ENCODE peak calls at places on chromosomes 12 and 14, in ten cellular contexts. U is cardiac muscle cell; H is A549; P is kidney; K is tibial artery; X is CD8-positive, alpha-beta T cell; N is keratinocyte; I is naive thymus-derived CD4-positive, alpha-beta T cell; B is adrenal gland; A is fibroblast of lung. W is an unnamed sample.

GRCh38 chr12:107236824-107237467 is 143.6 kb upstream of the CRY1 start:
- DNase-seq in H (no peak), K (no peak), P (no peak), U (no peak), N (peak; percentile 86), X (no peak), A (peak; percentile 80), I (no peak), B (no peak), W (peak; percentile 61)

GRCh38 chr12:70971395-70971794 is 50.9 kb upstream of the PTPRR start:
- DNase-seq in P (no peak), B (no peak), K (no peak), X (no peak), A (peak; percentile 77), U (no peak), H (no peak), N (no peak), I (no peak), W (no peak)

GRCh38 chr12:10140001-10140400 is 10.0 kb upstream of the CLEC7A start:
- DNase-seq in K (no peak), B (no peak), X (no peak), H (peak; percentile 79), P (no peak), U (peak; percentile 45), N (no peak), A (peak; percentile 37), I (peak; percentile 26), W (peak; percentile 56)

GRCh38 chr12:121789233-121789781 is 4.2 kb downstream of the RHOF start:
- DNase-seq in B (no peak), P (peak; percentile 81), I (no peak), U (no peak), N (no peak), H (no peak), A (no peak), X (no peak), K (no peak), W (no peak)

GRCh38 chr12:122422769-122423257 is 344 bp upstream of the CLIP1 start:
- DNase-seq in X (no peak), P (no peak), K (no peak), H (peak; percentile 76), B (peak; percentile 47), A (peak; percentile 75), I (no peak), U (no peak), N (no peak), W (peak; percentile 69)

GRCh38 chr12:27639265-27639664 is 57.0 kb upstream of the REP15 start:
- DNase-seq in U (no peak), X (no peak), K (no peak), I (no peak), A (no peak), B (no peak), N (no peak), P (no peak), H (no peak), W (no peak)

GRCh38 chr14:26377150-26377549 is 220.7 kb downstream of the NOVA1 start:
- DNase-seq in B (no peak), K (no peak), X (no peak), H (no peak), I (no peak), N (no peak), A (no peak), U (no peak), P (no peak), W (peak; percentile 35)

GRCh38 chr14:59362533-59362932 is 102.6 kb downstream of the GPR135 start:
- DNase-seq in K (no peak), I (no peak), U (no peak), B (no peak), N (no peak), P (no peak), H (no peak), X (no peak), A (peak; percentile 78), W (no peak)

GRCh38 chr14:72562300-72562699 is 331.6 kb downstream of the DPF3 start:
- DNase-seq in U (no peak), A (no peak), H (no peak), I (no peak), K (no peak), B (no peak), N (no peak), P (no peak), X (no peak), W (no peak)

GRCh38 chr14:90693413-90693812 is 122.8 kb downstream of the TTC7B start:
- DNase-seq in B (no peak), I (no peak), A (no peak), U (no peak), X (no peak), K (no peak), P (no peak), H (no peak), N (no peak), W (no peak)

GRCh38 chr14:84410344-84410743 is 1119.6 kb upstream of the FLRT2 start:
- DNase-seq in A (no peak), U (no peak), I (no peak), X (no peak), P (no peak), B (no peak), H (no peak), N (no peak), K (no peak), W (no peak)

GRCh38 chr14:67602995-67603545 is 3.0 kb upstream of the PIGH start:
- DNase-seq in B (no peak), I (no peak), H (no peak), P (no peak), U (no peak), A (no peak), N (no peak), K (no peak), X (no peak), W (no peak)

GRCh38 chr12:119772431-119772830 is 104.5 kb downstream of the PRKAB1 start:
- DNase-seq in A (no peak), K (no peak), B (no peak), U (no peak), P (no peak), N (no peak), H (no peak), X (no peak), I (no peak), W (no peak)

GRCh38 chr12:110048242-110049027 is at the start of gene C12orf76:
- DNase-seq in I (peak; percentile 87), B (peak; percentile 93), U (peak; percentile 93), H (peak; percentile 99), P (peak; percentile 99), A (peak; percentile 96), X (peak; percentile 86), K (peak; percentile 94), N (peak; percentile 57), W (peak; percentile 90)

GRCh38 chr12:77845831-77846230 is 15.1 kb downstream of the NAV3 start:
- DNase-seq in H (no peak), I (no peak), N (no peak), U (no peak), A (peak; percentile 85), B (no peak), P (no peak), X (no peak), K (no peak), W (no peak)

GRCh38 chr14:71638523-71639196 is 293.6 kb upstream of the RGS6 start:
- DNase-seq in U (no peak), I (no peak), N (no peak), H (no peak), X (no peak), A (no peak), B (no peak), P (no peak), K (no peak), W (no peak)

GRCh38 chr14:60650382-60650961 is 1.2 kb upstream of the SIX1 start:
- DNase-seq in N (no peak), H (no peak), I (no peak), P (no peak), K (no peak), A (no peak), U (no peak), X (no peak), B (no peak), W (no peak)

GRCh38 chr12:88530868-88531267 is 49.4 kb downstream of the KITLG start:
- DNase-seq in A (no peak), N (no peak), B (no peak), U (peak; percentile 5), P (no peak), I (no peak), K (no peak), H (no peak), X (no peak), W (no peak)
- H3K27ac ChIP-seq in A (no peak overlapping the region), N (peak overlapping the region; percentile 15), B (no peak overlapping the region), U (no peak overlapping the region), P (no peak overlapping the region), I (no peak overlapping the region), K (no peak overlapping the region), H (no peak overlapping the region), X (no peak overlapping the region), W (no peak overlapping the region)

GRCh38 chr12:54024127-54024526 is 4.1 kb upstream of the HOXC6 start:
- DNase-seq in H (no peak), X (no peak), I (no peak), U (no peak), P (peak; percentile 63), N (no peak), A (no peak), B (no peak), K (no peak), W (no peak)
- H3K4me1 ChIP-seq in H (peaks cover 40% of the 10 kb centered on the region), X (peaks cover 7% of the 10 kb centered on the region), I (peaks cover 6% of the 10 kb centered on the region), U (peaks cover 15% of the 10 kb centered on the region), P (peaks cover 15% of the 10 kb centered on the region), N (peaks cover 74% of the 10 kb centered on the region), A (no peaks in the 10 kb centered on the region), B (peaks cover 23% of the 10 kb centered on the region), K (peaks cover 85% of the 10 kb centered on the region), W (no peaks in the 10 kb centered on the region)

GRCh38 chr12:96260644-96261043 is 66.5 kb downstream of the ELK3 start:
- DNase-seq in N (no peak), I (no peak), U (no peak), P (no peak), B (no peak), K (no peak), X (no peak), A (no peak), H (no peak), W (no peak)

GRCh38 chr12:96256672-96257361 is 62.6 kb downstream of the ELK3 start:
- DNase-seq in I (no peak), H (no peak), B (no peak), X (no peak), K (no peak), U (peak; percentile 10), P (no peak), A (no peak), N (no peak), W (no peak)

GRCh38 chr12:96261557-96261956 is 67.4 kb downstream of the ELK3 start:
- DNase-seq in U (no peak), I (no peak), H (no peak), N (no peak), B (no peak), P (no peak), X (no peak), A (no peak), K (no peak), W (no peak)

GRCh38 chr12:96257550-96258392 is 63.6 kb downstream of the ELK3 start:
- DNase-seq in U (no peak), B (no peak), N (no peak), I (no peak), P (no peak), X (no peak), H (no peak), K (no peak), A (no peak), W (no peak)

GRCh38 chr12:96258451-96258933 is 64.3 kb downstream of the ELK3 start:
- DNase-seq in B (no peak), U (no peak), K (peak; percentile 68), A (peak; percentile 73), P (no peak), I (no peak), X (no peak), N (no peak), H (no peak), W (no peak)
- H3K27ac ChIP-seq in B (peak overlapping the region; percentile 44), U (no peak overlapping the region), K (no peak overlapping the region), A (peak overlapping the region; percentile 42), P (no peak overlapping the region), I (peak overlapping the region; percentile 38), X (no peak overlapping the region), N (no peak overlapping the region), H (no peak overlapping the region), W (no peak overlapping the region)

GRCh38 chr14:64246688-64247087 is 47.5 kb downstream of the ESR2 start:
- DNase-seq in B (no peak), A (no peak), I (no peak), H (no peak), N (no peak), P (no peak), K (no peak), U (no peak), X (no peak), W (peak; percentile 71)
- H3K4me1 ChIP-seq in B (peaks cover 51% of the 10 kb centered on the region), A (no peaks in the 10 kb centered on the region), I (no peaks in the 10 kb centered on the region), H (no peaks in the 10 kb centered on the region), N (no peaks in the 10 kb centered on the region), P (peaks cover 2% of the 10 kb centered on the region), K (no peaks in the 10 kb centered on the region), U (peaks cover 6% of the 10 kb centered on the region), X (no peaks in the 10 kb centered on the region), W (peaks cover 9% of the 10 kb centered on the region)

W was measured in PC-9.